ENCODE peak calls at places on chromosomes 4 and X, in four cellular contexts. F, Q, I and X are unnamed samples.

GRCh38 chrX:109922183-109922582 is 80.7 kb upstream of the TMEM164 start:
- DNase-seq in Q (no peak), I (no peak), F (no peak), X (no peak)

GRCh38 chr4:161585011-161585410 is 578.8 kb downstream of the FSTL5 start:
- DNase-seq in I (no peak), Q (no peak), F (no peak), X (no peak)

GRCh38 chrX:114800719-114801118 is 216.7 kb downstream of the IL13RA2 start:
- DNase-seq in Q (peak; percentile 48), I (no peak), F (no peak), X (peak; percentile 90)

GRCh38 chr4:86038037-86038436 is 321.8 kb downstream of the MAPK10 start:
- DNase-seq in I (no peak), F (no peak), Q (no peak), X (no peak)

GRCh38 chr4:29565256-29565655 is 1154.9 kb upstream of the PCDH7 start:
- DNase-seq in Q (no peak), I (no peak), F (no peak), X (no peak)

GRCh38 chr4:166981847-166982246 is 252.4 kb downstream of the SPOCK3 start:
- DNase-seq in I (no peak), F (no peak), Q (no peak), X (no peak)

GRCh38 chr4:38663021-38663800 is 788 bp upstream of the KLF3 start:
- DNase-seq in F (peak; percentile 53), Q (peak; percentile 87), I (no peak), X (no peak)

GRCh38 chr4:138223191-138223910 is 18.8 kb downstream of the SLC7A11 start:
- DNase-seq in Q (no peak), I (no peak), F (no peak), X (no peak)

GRCh38 chr4:55018521-55018920 is 106.9 kb downstream of the KDR start:
- DNase-seq in Q (peak; percentile 53), I (no peak), F (no peak), X (no peak)

GRCh38 chr4:164169591-164169990 is 584.3 kb upstream of the SMIM31 start:
- DNase-seq in I (no peak), F (no peak), Q (peak; percentile 61), X (peak; percentile 54)

GRCh38 chr4:151356510-151356909 is 31.1 kb upstream of the SH3D19 start:
- DNase-seq in Q (no peak), I (no peak), F (no peak), X (peak; percentile 61)

GRCh38 chr4:98748609-98749008 is 90.2 kb upstream of the TSPAN5 start:
- DNase-seq in Q (no peak), I (no peak), F (no peak), X (no peak)

GRCh38 chrX:108064001-108064400 is 19.1 kb downstream of the VSIG1 start:
- DNase-seq in Q (no peak), F (no peak), I (no peak), X (no peak)

GRCh38 chr4:105527081-105527480 is 25.3 kb upstream of the ARHGEF38 start:
- DNase-seq in Q (no peak), F (no peak), I (no peak), X (no peak)

GRCh38 chrX:107672955-107673378 is 44.7 kb downstream of the PRPS1 start:
- DNase-seq in F (peak; percentile 58), Q (peak; percentile 83), I (peak; percentile 67), X (peak; percentile 90)

GRCh38 chr4:537436-538264 is 38.4 kb downstream of the TMEM271 start:
- DNase-seq in F (no peak), I (no peak), Q (no peak), X (no peak)

GRCh38 chrX:14356401-14356800 is 172.9 kb upstream of the GLRA2 start:
- DNase-seq in F (no peak), Q (peak; percentile 64), I (no peak), X (peak; percentile 88)

GRCh38 chr4:32003548-32003947 is 1283.4 kb downstream of the PCDH7 start:
- DNase-seq in Q (no peak), F (no peak), I (no peak), X (no peak)

GRCh38 chr4:86450189-86450588 is 90.3 kb upstream of the MAPK10 start:
- DNase-seq in I (no peak), F (no peak), Q (no peak), X (no peak)

GRCh38 chrX:14032383-14032782 is 2.7 kb upstream of the GEMIN8 start:
- DNase-seq in I (peak; percentile 4), F (no peak), Q (peak; percentile 62), X (peak; percentile 71)

GRCh38 chr4:85833311-85833710 is 358.4 kb downstream of the ARHGAP24 start:
- DNase-seq in F (no peak), Q (no peak), I (no peak), X (no peak)

GRCh38 chr4:86496094-86497060 is 97.7 kb upstream of the PTPN13 start:
- DNase-seq in I (no peak), F (no peak), Q (peak; percentile 73), X (peak; percentile 57)

GRCh38 chr4:137156054-137156453 is 376.2 kb downstream of the PCDH18 start:
- DNase-seq in F (no peak), I (no peak), Q (peak; percentile 74), X (peak; percentile 91)

GRCh38 chr4:6988016-6988715 is 55.0 kb upstream of the TADA2B start:
- DNase-seq in I (no peak), F (no peak), Q (no peak), X (no peak)

GRCh38 chr4:76301068-76301774 is 5.3 kb upstream of the STBD1 start:
- DNase-seq in Q (peak; percentile 83), I (no peak), F (peak; percentile 66), X (peak; percentile 82)

GRCh38 chrX:28590394-28590793 is 3.1 kb downstream of the IL1RAPL1 start:
- DNase-seq in I (no peak), F (no peak), Q (peak; percentile 53), X (no peak)

GRCh38 chr4:89305028-89305427 is 2.6 kb downstream of the GPRIN3 start:
- DNase-seq in Q (no peak), I (no peak), F (no peak), X (no peak)

GRCh38 chrX:121781991-121782390 is 734.6 kb downstream of the GLUD2 start:
- DNase-seq in I (no peak), Q (no peak), F (no peak), X (no peak)

GRCh38 chr4:153045111-153045982 is 109.2 kb downstream of the FHDC1 start:
- DNase-seq in Q (no peak), F (no peak), I (no peak), X (no peak)

GRCh38 chrX:15059488-15059887 is 186.3 kb downstream of the MOSPD2 start:
- DNase-seq in I (no peak), F (no peak), Q (no peak), X (no peak)

GRCh38 chr4:15779336-15779735 is 1.2 kb downstream of the CD38 start:
- DNase-seq in F (no peak), Q (peak; percentile 67), I (no peak), X (peak; percentile 63)

GRCh38 chrX:155070038-155070437 is 898 bp downstream of the CMC4 start:
- DNase-seq in F (no peak), I (no peak), Q (no peak), X (peak; percentile 2)

GRCh38 chr4:8205241-8205707 is 6.2 kb downstream of the SH3TC1 start:
- DNase-seq in F (no peak), Q (no peak), I (no peak), X (no peak)

GRCh38 chrX:20046270-20046669 is 55.4 kb upstream of the BCLAF3 start:
- DNase-seq in F (no peak), I (no peak), Q (no peak), X (no peak)

GRCh38 chr4:1208266-1208961 is 36.0 kb upstream of the SPON2 start:
- DNase-seq in I (no peak), F (no peak), Q (no peak), X (peak; percentile 46)

GRCh38 chr4:60450054-60450453 is 750.1 kb upstream of the ADGRL3 start:
- DNase-seq in Q (no peak), I (no peak), F (no peak), X (no peak)

GRCh38 chr4:110196871-110197420 is 1.5 kb downstream of the ELOVL6 start:
- DNase-seq in Q (no peak), F (peak; percentile 79), I (no peak), X (peak; percentile 23)

GRCh38 chr4:186018756-186019155 is 50.2 kb upstream of the TLR3 start:
- DNase-seq in I (no peak), Q (no peak), F (no peak), X (no peak)
- H3K4me3 ChIP-seq in I (no peak overlapping the region), Q (no peak overlapping the region), F (no peak overlapping the region), X (no peak overlapping the region)

GRCh38 chr4:155954939-155955338 is 1.3 kb upstream of the CTSO start:
- DNase-seq in F (no peak), Q (peak; percentile 18), I (no peak), X (no peak)
- TF ChIP-seq CTCF in F (no peak), Q (no peak), I (no peak), X (no peak)

DNA sequence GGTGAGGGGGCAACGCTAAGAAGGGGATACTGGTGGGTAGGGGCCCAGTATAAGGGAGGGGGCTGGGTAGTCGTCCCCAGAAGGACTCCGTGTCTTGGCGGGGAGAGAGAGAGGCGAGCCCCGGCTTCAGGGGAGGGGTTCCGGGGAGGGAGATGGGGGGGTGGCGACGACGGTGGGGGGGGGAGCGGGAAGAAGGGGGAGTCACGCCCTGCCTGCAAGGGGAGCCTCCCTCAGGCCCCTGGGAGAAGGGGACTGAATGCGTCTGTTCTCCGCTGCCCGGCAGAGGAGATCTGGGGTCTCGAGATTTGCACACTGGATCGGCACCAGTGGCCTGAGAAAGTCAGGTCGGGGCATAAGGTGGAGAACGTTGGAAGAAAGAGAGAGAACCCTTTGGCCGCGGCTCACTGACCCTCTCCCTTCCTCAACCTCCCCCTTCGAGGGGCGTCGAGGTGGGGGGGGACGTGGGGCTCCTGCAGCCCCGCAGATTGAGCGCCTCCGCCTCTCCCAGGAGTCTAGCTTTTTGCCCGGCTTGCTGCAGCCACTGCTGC is 609 bp upstream of the BCORL1 start:
- DNase-seq in I (no peak), Q (no peak), F (no peak), X (no peak)
- H3K4me3 ChIP-seq in I (peak overlapping the region; percentile 59), Q (peak overlapping the region; percentile 62), F (peak overlapping the region; percentile 54), X (peak overlapping the region; percentile 49)

DNA sequence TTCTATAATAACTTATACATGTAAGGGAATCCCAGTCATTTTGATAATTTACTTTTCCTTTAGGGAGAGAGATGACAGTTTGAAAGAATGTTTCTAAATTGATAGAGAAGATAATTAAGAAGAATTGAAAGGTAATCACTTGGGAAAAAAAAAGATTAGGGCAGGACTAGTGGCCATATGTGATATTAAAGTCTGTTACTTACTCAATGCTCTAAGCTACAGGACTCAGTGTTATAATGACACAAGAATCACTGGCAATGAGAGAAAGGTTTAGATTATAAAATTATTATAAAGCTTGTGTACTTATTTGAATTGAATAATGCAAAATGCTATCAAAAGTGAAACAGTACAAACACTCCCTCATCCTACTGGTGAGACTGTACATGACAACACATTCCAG is 265.3 kb downstream of the BANK1 start:
- DNase-seq in I (no peak), F (no peak), Q (no peak), X (no peak)
- TF ChIP-seq CTCF in I (no peak), F (no peak), Q (no peak), X (no peak)